ENCODE peak calls at places on chromosome 7, in five cellular contexts. L is heart left ventricle, J is right lobe of liver, Y is Peyer's patch, K is colonic mucosa. F is an unnamed sample.

GRCh38 chr7:148753224-148753623 is 54.5 kb downstream of the CUL1 start:
- DNase-seq in L (no peak), J (no peak), Y (no peak), K (no peak), F (no peak)

GRCh38 chr7:129825005-129825553 is 127.7 kb downstream of the UBE2H start:
- DNase-seq in L (peak), J (peak), Y (peak), K (peak), F (peak)

GRCh38 chr7:143978585-143978984 is 21.5 kb upstream of the OR6B1 start:
- DNase-seq in L (no peak), J (no peak), Y (no peak), K (no peak), F (no peak)

GRCh38 chr7:129914536-129915272 is 38.1 kb downstream of the UBE2H start:
- DNase-seq in L (no peak), J (no peak), Y (no peak), K (no peak), F (no peak)

GRCh38 chr7:155637155-155637554 is 7.3 kb upstream of the RBM33 start:
- DNase-seq in L (no peak), J (no peak), Y (no peak), K (no peak), F (no peak)

GRCh38 chr7:92614586-92615237 is 24.5 kb upstream of the FAM133B start:
- DNase-seq in L (peak), J (no peak), Y (no peak), K (no peak), F (no peak)

GRCh38 chr7:157005456-157006204 is 4.8 kb downstream of the MNX1 start:
- DNase-seq in L (no peak), J (no peak), Y (no peak), K (no peak), F (peak)

GRCh38 chr7:36129048-36129534 is 24.0 kb upstream of the EEPD1 start:
- DNase-seq in L (no peak), J (no peak), Y (peak), K (peak), F (no peak)

GRCh38 chr7:149620961-149621360 is 123.4 kb upstream of the ZNF746 start:
- DNase-seq in L (no peak), J (no peak), Y (peak), K (no peak), F (no peak)

GRCh38 chr7:19851504-19851903 is 78.1 kb upstream of the TMEM196 start:
- DNase-seq in L (no peak), J (no peak), Y (no peak), K (no peak), F (no peak)

GRCh38 chr7:121083138-121083789 is 94.8 kb downstream of the CPED1 start:
- DNase-seq in L (no peak), J (no peak), Y (no peak), K (no peak), F (no peak)

GRCh38 chr7:97126483-97127171 is 9.1 kb downstream of the SDHAF3 start:
- DNase-seq in L (no peak), J (no peak), Y (no peak), K (no peak), F (no peak)

GRCh38 chr7:4633012-4633411 is 49.1 kb upstream of the FOXK1 start:
- DNase-seq in L (no peak), J (no peak), Y (no peak), K (no peak), F (no peak)

GRCh38 chr7:155769701-155770100 is 42.6 kb downstream of the SHH start:
- DNase-seq in L (no peak), J (no peak), Y (no peak), K (no peak), F (no peak)

GRCh38 chr7:70696139-70696782 is 435.7 kb upstream of the GALNT17 start:
- DNase-seq in L (no peak), J (no peak), Y (no peak), K (peak), F (no peak)

GRCh38 chr7:10034843-10035556 is 938.7 kb upstream of the PHF14 start:
- DNase-seq in L (no peak), J (no peak), Y (no peak), K (no peak), F (no peak)

GRCh38 chr7:45968856-45969536 is 47.9 kb upstream of the IGFBP3 start:
- DNase-seq in L (no peak), J (no peak), Y (no peak), K (no peak), F (no peak)

GRCh38 chr7:158037211-158037610 is 550.4 kb downstream of the PTPRN2 start:
- DNase-seq in L (no peak), J (no peak), Y (no peak), K (no peak), F (peak)

GRCh38 chr7:79786187-79786586 is 332.7 kb upstream of the MAGI2 start:
- DNase-seq in L (no peak), J (no peak), Y (no peak), K (no peak), F (no peak)

GRCh38 chr7:157614457-157615020 is 277.7 kb downstream of the DNAJB6 start:
- DNase-seq in L (no peak), J (no peak), Y (peak), K (no peak), F (no peak)

GRCh38 chr7:46210467-46210866 is 289.4 kb upstream of the IGFBP3 start:
- DNase-seq in L (no peak), J (no peak), Y (no peak), K (no peak), F (no peak)

GRCh38 chr7:28847176-28847575 is 111.0 kb downstream of the TRIL start:
- DNase-seq in L (peak), J (no peak), Y (no peak), K (no peak), F (no peak)

GRCh38 chr7:2564970-2565546 is 6.3 kb downstream of the IQCE start:
- DNase-seq in L (no peak), J (no peak), Y (peak), K (peak), F (no peak)

GRCh38 chr7:24366901-24367300 is 82.9 kb downstream of the NPY start:
- DNase-seq in L (no peak), J (no peak), Y (no peak), K (no peak), F (no peak)

GRCh38 chr7:100951172-100951571 is 1.8 kb downstream of the MUC3A start:
- DNase-seq in L (no peak), J (no peak), Y (no peak), K (no peak), F (no peak)

GRCh38 chr7:50251765-50252164 is 52.8 kb upstream of the IKZF1 start:
- DNase-seq in L (no peak), J (no peak), Y (no peak), K (no peak), F (no peak)

GRCh38 chr7:152145853-152146466 is 120.5 kb downstream of the GALNT11 start:
- DNase-seq in L (no peak), J (no peak), Y (no peak), K (peak), F (no peak)

GRCh38 chr7:45625714-45626440 is 51.7 kb downstream of the ADCY1 start:
- DNase-seq in L (no peak), J (peak), Y (no peak), K (no peak), F (no peak)

GRCh38 chr7:130758429-130759056 is 24.5 kb upstream of the KLF14 start:
- DNase-seq in L (no peak), J (no peak), Y (no peak), K (no peak), F (no peak)

GRCh38 chr7:157675427-157675930 is 338.7 kb downstream of the DNAJB6 start:
- DNase-seq in L (no peak), J (peak), Y (peak), K (no peak), F (peak)

GRCh38 chr7:92708105-92709042 is 118.2 kb upstream of the FAM133B start:
- DNase-seq in L (no peak), J (no peak), Y (no peak), K (no peak), F (no peak)

GRCh38 chr7:37354661-37355131 is 94.0 kb downstream of the ELMO1 start:
- DNase-seq in L (peak), J (peak), Y (peak), K (peak), F (peak)

GRCh38 chr7:94212160-94212559 is 182.5 kb upstream of the COL1A2 start:
- DNase-seq in L (no peak), J (no peak), Y (no peak), K (no peak), F (no peak)

GRCh38 chr7:142807855-142808460 is 37.2 kb downstream of the PRSS2 start:
- DNase-seq in L (no peak), J (no peak), Y (no peak), K (no peak), F (no peak)

GRCh38 chr7:148385009-148385682 is 205.4 kb upstream of the C7orf33 start:
- DNase-seq in L (no peak), J (no peak), Y (no peak), K (no peak), F (no peak)

GRCh38 chr7:8389898-8390642 is 43.3 kb upstream of the NXPH1 start:
- DNase-seq in L (peak), J (no peak), Y (peak), K (peak), F (no peak)

GRCh38 chr7:96663457-96663856 is 46.2 kb downstream of the SEM1 start:
- DNase-seq in L (no peak), J (no peak), Y (no peak), K (no peak), F (no peak)

GRCh38 chr7:43674559-43675436 is 54.5 kb downstream of the COA1 start:
- DNase-seq in L (no peak), J (no peak), Y (no peak), K (no peak), F (no peak)

GRCh38 chr7:100951888-100952560 is 2.7 kb downstream of the MUC3A start:
- DNase-seq in L (no peak), J (no peak), Y (no peak), K (no peak), F (no peak)

GRCh38 chr7:48525726-48526374 is 354.6 kb downstream of the ABCA13 start:
- DNase-seq in L (no peak), J (no peak), Y (no peak), K (no peak), F (no peak)
- H3K27ac ChIP-seq in L (no peak), J (no peak), Y (no peak), K (no peak), F (no peak)

GRCh38 chr7:112023282-112023681 is 182.9 kb downstream of the DOCK4 start:
- DNase-seq in L (no peak), J (no peak), Y (no peak), K (no peak), F (no peak)
- H3K27ac ChIP-seq in L (no peak), J (no peak), Y (no peak), K (no peak), F (peak)

GRCh38 chr7:90596745-90597526 is 815 bp downstream of the CDK14 start:
- DNase-seq in L (no peak), J (no peak), Y (no peak), K (no peak), F (no peak)
- H3K27ac ChIP-seq in L (peak), J (peak), Y (no peak), K (no peak), F (peak)

GRCh38 chr7:16904086-16904485 is 22.3 kb upstream of the AGR3 start:
- DNase-seq in L (no peak), J (no peak), Y (no peak), K (no peak), F (no peak)

GRCh38 chr7:16905300-16906044 is 23.7 kb upstream of the AGR3 start:
- DNase-seq in L (no peak), J (no peak), Y (no peak), K (no peak), F (no peak)

DNA sequence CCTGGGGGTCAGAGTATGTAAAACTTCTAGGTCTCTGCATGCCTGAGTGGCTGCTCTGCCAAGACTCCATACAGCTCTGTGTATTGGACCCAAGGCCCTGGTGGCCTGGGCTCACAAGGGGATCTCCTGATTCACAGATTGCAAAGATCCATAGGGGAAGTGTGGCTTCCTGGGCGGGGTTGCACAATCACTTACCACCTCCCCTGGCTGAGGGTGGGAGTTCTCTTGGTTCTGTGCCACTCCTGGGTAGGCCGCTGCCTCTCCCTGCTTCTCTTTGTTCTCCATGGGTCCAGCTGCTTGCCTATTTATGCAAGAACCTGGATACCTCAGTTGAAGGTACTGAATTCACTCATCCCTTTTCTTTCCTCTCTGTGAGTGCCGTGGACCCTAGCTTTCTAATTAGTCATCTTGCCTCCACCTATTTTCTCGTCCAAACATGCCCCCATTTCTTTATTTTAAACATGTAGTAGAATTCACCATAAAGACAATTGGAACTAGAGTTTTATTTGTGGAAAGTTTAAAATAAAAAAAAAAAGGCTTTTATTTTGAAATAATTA is 18.5 kb upstream of the AGR3 start:
- DNase-seq in L (no peak), J (no peak), Y (no peak), K (no peak), F (no peak)
- H3K27ac ChIP-seq in L (no peak), J (no peak), Y (no peak), K (no peak), F (no peak)

GRCh38 chr7:102912742-102913141 is at the start of gene LRRC17:
- DNase-seq in L (peak), J (no peak), Y (no peak), K (no peak), F (no peak)

GRCh38 chr7:102913846-102914245 is 1.0 kb downstream of the LRRC17 start:
- DNase-seq in L (no peak), J (no peak), Y (no peak), K (no peak), F (no peak)

GRCh38 chr7:102914585-102914984 is 1.8 kb downstream of the LRRC17 start:
- DNase-seq in L (peak), J (no peak), Y (peak), K (peak), F (no peak)

GRCh38 chr7:102908676-102909075 is 4.1 kb upstream of the LRRC17 start:
- DNase-seq in L (no peak), J (no peak), Y (no peak), K (no peak), F (no peak)
- H3K27ac ChIP-seq in L (no peak), J (no peak), Y (no peak), K (no peak), F (no peak)

DNA sequence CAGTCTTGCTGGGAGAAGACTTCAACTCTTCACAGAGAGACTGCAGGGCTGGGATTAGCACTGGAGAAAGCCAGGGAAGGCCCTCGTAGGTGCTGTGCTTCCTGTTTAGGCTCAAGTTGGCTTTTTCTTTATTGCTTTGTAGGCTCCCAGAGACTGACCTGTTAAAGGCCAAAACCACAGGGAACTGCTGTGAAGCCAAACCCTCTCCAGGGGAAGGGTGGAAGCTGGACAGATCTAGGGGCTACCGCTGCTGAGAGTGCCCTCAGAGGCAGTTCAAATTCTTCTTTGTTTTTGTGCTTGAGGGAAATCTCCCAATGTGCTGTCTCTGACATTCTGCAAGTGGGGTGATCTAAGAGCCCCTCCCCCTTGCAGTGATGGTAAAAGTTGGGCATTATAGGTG is 198.4 kb downstream of the CNTNAP2 start:
- DNase-seq in L (no peak), J (no peak), Y (no peak), K (no peak), F (no peak)
- H3K27ac ChIP-seq in L (no peak), J (no peak), Y (no peak), K (no peak), F (no peak)

GRCh38 chr7:133512560-133512959 is 259.7 kb downstream of the EXOC4 start:
- DNase-seq in L (no peak), J (no peak), Y (no peak), K (no peak), F (no peak)
- H3K27ac ChIP-seq in L (no peak), J (no peak), Y (no peak), K (no peak), F (no peak)